ENCODE peak calls at places on chromosomes 5 and 9, in five cellular contexts. B is neural progenitor cell, E is left lung, G is suprapubic skin, X is PC-3. Q is an unnamed sample.

GRCh38 chr9:79000218-79001002 is 571.4 kb upstream of the TLE4 start:
- DNase-seq in G (no peak), E (no peak), X (no peak), B (no peak), Q (no peak)

GRCh38 chr5:169071-169727 is 22.1 kb upstream of the LRRC14B start:
- DNase-seq in G (peak), E (no peak), X (peak), B (no peak), Q (peak)

GRCh38 chr9:30349526-30350513 is 2034.6 kb upstream of the ACO1 start:
- DNase-seq in G (no peak), B (no peak), E (no peak), X (no peak), Q (no peak)

GRCh38 chr5:17381926-17382325 is 116.1 kb upstream of the TAF11L2 start:
- DNase-seq in G (no peak), X (no peak), B (no peak), E (peak), Q (no peak)

GRCh38 chr5:178465228-178465860 is 124.8 kb downstream of the COL23A1 start:
- DNase-seq in E (no peak), B (no peak), X (no peak), G (no peak), Q (no peak)

GRCh38 chr5:34657550-34657921 is 1.4 kb downstream of the RAI14 start:
- DNase-seq in B (peak), G (peak), X (peak), E (no peak), Q (no peak)

GRCh38 chr5:57834829-57835554 is 352.4 kb upstream of the ACTBL2 start:
- DNase-seq in G (no peak), E (no peak), X (no peak), B (peak), Q (peak)

GRCh38 chr5:154712518-154713437 is 42.4 kb upstream of the LARP1 start:
- DNase-seq in G (no peak), B (no peak), E (peak), X (peak), Q (no peak)

GRCh38 chr5:27315541-27316282 is 277.3 kb upstream of the CDH9 start:
- DNase-seq in B (peak), X (peak), G (no peak), E (no peak), Q (peak)

GRCh38 chr5:8660133-8660893 is 791.4 kb downstream of the MTRR start:
- DNase-seq in G (no peak), E (no peak), B (no peak), X (no peak), Q (no peak)

GRCh38 chr5:60339691-60340191 is 360.2 kb downstream of the DEPDC1B start:
- DNase-seq in G (peak), X (no peak), B (no peak), E (no peak), Q (no peak)

GRCh38 chr9:116144555-116144954 is 9.0 kb upstream of the PAPPA start:
- DNase-seq in X (peak), B (no peak), E (no peak), G (no peak), Q (no peak)

GRCh38 chr5:95241635-95242034 is 43.3 kb downstream of the MCTP1 start:
- DNase-seq in E (no peak), G (no peak), X (no peak), B (no peak), Q (no peak)

GRCh38 chr5:53480474-53481353 is at the start of gene FST:
- DNase-seq in X (no peak), G (peak), B (peak), E (no peak), Q (no peak)

GRCh38 chr5:16889972-16890519 is 46.0 kb downstream of the MYO10 start:
- DNase-seq in X (peak), E (no peak), G (no peak), B (no peak), Q (peak)

GRCh38 chr5:176821441-176821840 is 11.1 kb downstream of the UNC5A start:
- DNase-seq in E (no peak), X (no peak), B (no peak), G (no peak), Q (no peak)

GRCh38 chr9:79256691-79257213 is 315.0 kb upstream of the TLE4 start:
- DNase-seq in E (no peak), B (peak), X (peak), G (no peak), Q (no peak)

GRCh38 chr9:132647806-132648205 is 22.0 kb downstream of the DDX31 start:
- DNase-seq in X (peak), G (no peak), E (no peak), B (no peak), Q (no peak)

GRCh38 chr5:137619191-137619870 is 116.6 kb downstream of the KLHL3 start:
- DNase-seq in E (peak), G (peak), X (peak), B (no peak), Q (peak)

GRCh38 chr9:135551456-135551855 is 5.5 kb downstream of the OBP2A start:
- DNase-seq in E (no peak), G (peak), B (no peak), X (no peak), Q (no peak)

GRCh38 chr5:128778474-128778873 is 186.8 kb upstream of the SLC27A6 start:
- DNase-seq in E (no peak), X (no peak), B (no peak), G (no peak), Q (peak)

DNA sequence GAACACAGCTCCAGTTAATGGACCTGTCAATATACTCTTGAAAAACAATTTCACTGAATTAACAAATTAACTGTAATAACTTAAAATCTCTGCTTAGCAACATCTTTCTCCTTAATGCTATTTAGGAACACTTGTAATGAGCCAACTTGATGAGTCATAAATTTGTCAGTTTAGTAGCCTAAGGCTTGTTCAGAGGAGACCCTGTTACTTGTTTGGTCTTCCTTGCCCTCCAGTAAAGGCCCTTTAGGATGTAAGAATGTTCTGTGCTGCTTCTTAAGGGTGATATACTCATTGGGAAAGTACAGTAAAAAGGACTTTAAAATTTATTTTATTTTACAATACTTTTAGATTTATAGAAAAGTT is 11.4 kb upstream of the MATR3 start:
- DNase-seq in B (no peak), E (no peak), X (no peak), G (no peak), Q (no peak)
- H3K4me3 ChIP-seq in B (no peak), E (no peak), X (no peak), G (no peak), Q (no peak)

GRCh38 chr9:88075966-88076285 is 62.3 kb downstream of the SPATA31C2 start:
- DNase-seq in E (no peak), G (no peak), B (no peak), X (no peak), Q (peak)
- TF ChIP-seq CTCF in E (no peak), G (no peak), B (no peak), X (no peak), Q (no peak)

GRCh38 chr5:3597002-3597726 is 1.5 kb downstream of the IRX1 start:
- DNase-seq in G (no peak), E (no peak), B (peak), X (no peak), Q (no peak)
- H3K27ac ChIP-seq in G (peak), E (no peak), B (no peak), X (no peak), Q (no peak)

GRCh38 chr5:150130493-150130922 is 25.1 kb downstream of the PDGFRB start:
- DNase-seq in G (no peak), B (peak), X (no peak), E (no peak), Q (no peak)

GRCh38 chr5:150131461-150131860 is 24.2 kb downstream of the PDGFRB start:
- DNase-seq in E (no peak), B (no peak), G (no peak), X (no peak), Q (no peak)

GRCh38 chr5:150129813-150130492 is 25.7 kb downstream of the PDGFRB start:
- DNase-seq in G (peak), B (peak), X (peak), E (peak), Q (peak)

GRCh38 chr5:150126921-150127265 is 28.8 kb downstream of the PDGFRB start:
- DNase-seq in E (no peak), G (no peak), X (no peak), B (no peak), Q (no peak)

GRCh38 chr5:150129454-150129812 is 26.2 kb downstream of the PDGFRB start:
- DNase-seq in X (no peak), G (no peak), E (no peak), B (no peak), Q (no peak)
- H3K4me3 ChIP-seq in X (peak), G (peak), E (no peak), B (no peak), Q (no peak)

GRCh38 chr9:12702160-12702758 is 9.1 kb downstream of the TYRP1 start:
- DNase-seq in E (peak), B (peak), X (peak), G (no peak), Q (peak)
- TF ChIP-seq CTCF in E (peak), B (peak), X (peak), G (no peak), Q (peak)

GRCh38 chr5:41748631-41749030 is 121.6 kb downstream of the OXCT1 start:
- DNase-seq in X (peak), G (no peak), B (peak), E (no peak), Q (peak)
- H3K27ac ChIP-seq in X (no peak), G (no peak), B (no peak), E (no peak), Q (no peak)

GRCh38 chr9:128920381-128921058 is at the start of gene PHYHD1:
- DNase-seq in X (peak), E (peak), G (no peak), B (no peak), Q (no peak)
- H3K4me3 ChIP-seq in X (no peak), E (peak), G (peak), B (peak), Q (no peak)

DNA sequence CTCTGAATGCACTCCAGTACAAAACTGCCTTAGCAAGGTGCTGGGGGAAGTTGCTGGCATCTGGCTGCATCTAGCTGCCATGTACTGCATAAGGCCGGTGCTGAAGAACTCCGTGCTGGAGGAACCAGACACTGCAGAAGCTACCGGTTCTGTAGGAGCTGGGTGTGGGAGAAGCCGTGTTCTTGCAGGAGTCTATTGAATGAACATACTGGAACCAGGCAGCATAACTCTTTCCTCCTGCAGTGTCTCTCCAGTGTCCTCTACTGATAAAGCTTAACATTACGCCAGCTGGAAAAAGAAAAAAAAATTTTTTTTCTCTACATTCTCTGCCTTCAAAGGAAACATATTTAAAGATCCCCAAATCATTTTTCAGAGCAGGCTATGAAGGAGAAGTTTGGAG is 38.5 kb downstream of the VPS13A start:
- DNase-seq in X (no peak), G (no peak), E (no peak), B (no peak), Q (no peak)
- TF ChIP-seq CTCF in X (peak), G (no peak), E (no peak), B (peak), Q (peak)

DNA sequence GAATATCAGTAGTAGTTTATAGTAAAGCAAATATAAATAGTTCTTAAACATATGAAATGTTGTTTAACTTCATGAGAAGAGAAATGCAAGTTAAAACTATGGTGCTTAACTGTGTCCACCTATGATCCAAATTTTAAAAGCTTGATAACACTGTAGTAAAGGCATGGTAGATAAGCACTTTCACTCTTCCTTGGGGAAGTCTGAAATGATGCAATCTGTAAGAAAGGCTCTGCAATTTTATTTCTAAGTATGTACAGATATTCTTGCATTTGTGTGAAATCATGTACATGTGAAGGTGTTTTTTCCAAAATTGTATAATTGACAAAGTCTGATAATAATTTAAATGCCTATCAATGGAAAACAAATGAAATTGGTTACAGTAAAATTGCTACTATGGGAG is 66.9 kb downstream of the SYK start:
- DNase-seq in E (no peak), X (no peak), B (no peak), G (no peak), Q (no peak)
- H3K27ac ChIP-seq in E (no peak), X (no peak), B (no peak), G (no peak), Q (no peak)

Q was measured in brain microvascular endothelial cell.